ENCODE peak calls at places on chromosome 19, in nine cellular contexts. J is A172, G is EL, A is caudate nucleus, M is mucosa of descending colon, S is endothelial cell, Q is heart right ventricle, P is neural progenitor cell, C is upper lobe of left lung. N is an unnamed sample.

GRCh38 chr19:50657222-50657669 is 8.0 kb downstream of the C19orf81 start:
- DNase-seq in S (no peak), C (no peak), Q (no peak), G (no peak), M (no peak), P (no peak), A (no peak), J (no peak), N (no peak)

GRCh38 chr19:46271488-46272197 is 25.2 kb upstream of the HIF3A start:
- DNase-seq in A (no peak), Q (no peak), M (no peak), S (no peak), C (no peak), J (peak), P (no peak), G (peak), N (no peak)

GRCh38 chr19:55931936-55932386 is at the start of gene NLRP13:
- DNase-seq in A (no peak), M (no peak), S (no peak), G (no peak), P (no peak), C (no peak), Q (no peak), J (no peak), N (no peak)

GRCh38 chr19:8731428-8732169 is 10.2 kb downstream of the OR2Z1 start:
- DNase-seq in A (no peak), G (no peak), S (no peak), Q (no peak), J (no peak), M (no peak), P (peak), C (no peak), N (no peak)

GRCh38 chr19:28840891-28841290 is 372.1 kb downstream of the UQCRFS1 start:
- DNase-seq in C (no peak), G (no peak), M (no peak), P (peak), Q (no peak), J (no peak), S (no peak), A (no peak), N (no peak)

GRCh38 chr19:37654833-37655688 is at the start of gene ZFP30:
- DNase-seq in A (peak), M (peak), G (peak), J (peak), S (peak), Q (peak), C (peak), P (peak), N (peak)

GRCh38 chr19:56477429-56478338 is 539 bp upstream of the ZNF667 start:
- DNase-seq in C (peak), M (peak), P (peak), J (peak), Q (peak), A (peak), S (peak), G (peak), N (peak)

GRCh38 chr19:22806418-22806817 is 22.5 kb upstream of the ZNF99 start:
- DNase-seq in A (no peak), S (no peak), J (no peak), M (no peak), Q (no peak), P (no peak), G (no peak), C (peak), N (no peak)

GRCh38 chr19:3721131-3721899 is 13.1 kb downstream of the TJP3 start:
- DNase-seq in Q (peak), A (no peak), J (peak), S (peak), G (peak), P (peak), C (peak), M (peak), N (peak)